ENCODE peak calls at places on chromosomes 12 and 14, in four cellular contexts. R is osteocyte, P is GM10248, M is pancreas. A is an unnamed sample.
A peak's percentile ranks its signal among the peaks of the same experiment; 100 is the strongest.

GRCh38 chr12:269216-269615 is 6.6 kb upstream of the SLC6A13 start:
- DNase-seq in R (no peak), P (no peak), M (no peak), A (no peak)

GRCh38 chr12:106139422-106140141 is 828 bp upstream of the NUAK1 start:
- DNase-seq in R (peak; percentile 94), P (peak; percentile 23), M (peak; percentile 87), A (no peak)

GRCh38 chr12:26068503-26068902 is 56.3 kb downstream of the BHLHE41 start:
- DNase-seq in R (no peak), P (no peak), M (no peak), A (no peak)

GRCh38 chr14:91202234-91202974 is 42.1 kb downstream of the GPR68 start:
- DNase-seq in R (no peak), P (no peak), M (no peak), A (no peak)

GRCh38 chr12:52884526-52885293 is 20.2 kb downstream of the KRT8 start:
- DNase-seq in R (peak; percentile 91), P (peak; percentile 83), M (peak; percentile 80), A (no peak)

GRCh38 chr12:130677957-130678558 is 38.0 kb downstream of the RIMBP2 start:
- DNase-seq in R (no peak), P (no peak), M (no peak), A (no peak)

GRCh38 chr12:21828111-21828775 is 53.7 kb upstream of the KCNJ8 start:
- DNase-seq in R (no peak), P (no peak), M (no peak), A (no peak)

GRCh38 chr14:20489093-20489994 is 16.0 kb upstream of the RNASE10 start:
- DNase-seq in R (no peak), P (peak; percentile 29), M (no peak), A (no peak)

GRCh38 chr14:74941676-74942097 is 13.7 kb downstream of the PGF start:
- DNase-seq in R (no peak), P (peak; percentile 79), M (no peak), A (no peak)

GRCh38 chr12:77104281-77104680 is 38.9 kb upstream of the E2F7 start:
- DNase-seq in R (no peak), P (no peak), M (no peak), A (no peak)

GRCh38 chr12:65830305-65830704 is 6.0 kb downstream of the HMGA2 start:
- DNase-seq in R (no peak), P (no peak), M (no peak), A (no peak)

GRCh38 chr12:127125607-127126259 is 1141.2 kb upstream of the TMEM132C start:
- DNase-seq in R (no peak), P (no peak), M (no peak), A (peak; percentile 41)

GRCh38 chr12:56723889-56724659 is 1.0 kb downstream of the NACA start:
- DNase-seq in R (peak; percentile 57), P (no peak), M (peak; percentile 56), A (peak; percentile 31)

GRCh38 chr14:74505831-74506230 is 12.3 kb downstream of the ISCA2 start:
- DNase-seq in R (peak; percentile 60), P (no peak), M (no peak), A (no peak)

GRCh38 chr12:93009533-93009932 is 80.4 kb upstream of the EEA1 start:
- DNase-seq in R (no peak), P (peak; percentile 28), M (no peak), A (no peak)

GRCh38 chr14:75523771-75524171 is 1.5 kb downstream of the BATF start:
- DNase-seq in R (no peak), P (no peak), M (no peak), A (no peak)

GRCh38 chr12:3042826-3043225 is 34.4 kb upstream of the TSPAN9 start:
- DNase-seq in R (no peak), P (no peak), M (no peak), A (no peak)

GRCh38 chr12:45281994-45282393 is 66.1 kb downstream of the ANO6 start:
- DNase-seq in R (no peak), P (no peak), M (no peak), A (no peak)

GRCh38 chr12:45285717-45286116 is 69.8 kb downstream of the ANO6 start:
- DNase-seq in R (no peak), P (no peak), M (no peak), A (no peak)

GRCh38 chr12:45282411-45282810 is 66.5 kb downstream of the ANO6 start:
- DNase-seq in R (no peak), P (no peak), M (no peak), A (no peak)

GRCh38 chr12:45286621-45287020 is 70.7 kb downstream of the ANO6 start:
- DNase-seq in R (no peak), P (no peak), M (no peak), A (no peak)

DNA sequence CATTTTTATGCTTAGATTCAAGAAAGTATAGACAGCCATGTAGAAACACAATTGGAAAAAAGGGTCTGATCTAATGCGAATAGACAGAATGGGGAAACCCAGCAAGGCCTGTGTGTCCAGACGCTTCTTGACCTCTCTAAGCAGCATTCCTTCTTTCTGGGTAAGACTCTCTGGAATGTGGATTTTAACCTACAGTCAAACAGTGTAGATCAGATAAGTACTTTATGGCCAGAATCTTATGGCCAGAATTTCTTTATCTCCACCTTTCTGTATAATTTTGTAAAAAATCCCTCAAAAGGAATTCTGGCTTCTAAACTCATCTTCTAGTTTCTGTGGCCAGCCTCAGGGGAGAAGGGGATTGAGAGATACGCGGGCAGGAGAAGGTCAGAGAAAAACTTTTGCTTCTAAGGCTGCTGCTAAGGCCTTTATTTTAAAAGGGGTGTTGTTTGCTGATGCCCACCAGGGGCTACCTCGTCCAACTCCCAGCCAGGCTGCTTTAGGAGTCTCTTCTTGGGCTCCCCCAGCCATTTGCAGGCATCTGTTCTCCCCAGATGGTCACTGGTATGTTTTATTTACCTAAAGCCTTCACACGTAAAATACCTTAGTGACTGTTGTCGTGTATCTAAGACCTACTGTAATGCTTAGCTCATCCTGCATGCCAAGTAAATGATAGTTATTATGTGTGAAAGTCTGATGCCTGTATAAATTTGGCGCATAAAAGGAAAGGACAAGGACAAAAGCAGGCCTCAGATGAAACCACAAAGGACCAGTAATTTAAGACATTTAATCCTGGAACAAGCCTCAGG is 68.4 kb downstream of the ANO6 start:
- DNase-seq in R (no peak), P (no peak), M (no peak), A (peak; percentile 55)
- TF ChIP-seq CTCF in R (peak; percentile 36), P (no peak), M (no peak), A (peak; percentile 42)

GRCh38 chr14:37816743-37817295 is 221.4 kb downstream of the TTC6 start:
- DNase-seq in R (no peak), P (no peak), M (no peak), A (no peak)

GRCh38 chr14:37810094-37810801 is 214.8 kb downstream of the TTC6 start:
- DNase-seq in R (no peak), P (no peak), M (no peak), A (no peak)

GRCh38 chr14:37813746-37814145 is 218.3 kb downstream of the TTC6 start:
- DNase-seq in R (no peak), P (no peak), M (no peak), A (no peak)

GRCh38 chr14:37819155-37820015 is 224.0 kb downstream of the TTC6 start:
- DNase-seq in R (no peak), P (no peak), M (no peak), A (peak; percentile 16)

GRCh38 chr14:37816135-37816534 is 220.7 kb downstream of the TTC6 start:
- DNase-seq in R (no peak), P (no peak), M (no peak), A (no peak)
- TF ChIP-seq CTCF in R (no peak), P (no peak), M (no peak), A (no peak)

GRCh38 chr12:120455302-120455701 is 9.1 kb downstream of the GATC start:
- DNase-seq in R (no peak), P (no peak), M (peak; percentile 87), A (no peak)

GRCh38 chr12:120460157-120460556 is 9.4 kb downstream of the SRSF9 start:
- DNase-seq in R (no peak), P (no peak), M (no peak), A (no peak)

GRCh38 chr12:120453060-120453761 is 7.0 kb downstream of the GATC start:
- DNase-seq in R (no peak), P (no peak), M (no peak), A (no peak)

GRCh38 chr12:120453977-120454376 is 7.7 kb downstream of the GATC start:
- DNase-seq in R (no peak), P (peak; percentile 50), M (no peak), A (no peak)

DNA sequence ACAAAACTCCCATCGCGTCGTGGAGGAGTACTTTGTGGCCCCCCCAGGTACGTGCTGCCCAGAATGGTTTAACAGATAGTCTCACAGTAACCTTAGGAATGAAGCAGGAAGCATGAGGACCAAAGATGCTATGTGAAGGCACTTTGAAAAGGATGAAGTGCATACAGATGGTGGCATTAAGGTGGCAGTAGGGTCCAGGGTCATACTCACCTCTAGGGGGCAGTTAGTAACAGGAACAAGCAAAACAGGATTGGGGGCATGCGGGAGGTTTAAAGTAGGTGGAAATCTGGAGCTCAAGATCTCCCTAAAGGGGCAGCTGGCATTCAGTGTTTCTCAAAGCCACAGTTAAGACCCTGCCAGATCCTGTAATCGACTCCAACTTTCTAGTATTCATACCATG is 10.9 kb downstream of the GATC start:
- DNase-seq in R (no peak), P (no peak), M (no peak), A (no peak)
- TF ChIP-seq CTCF in R (peak; percentile 26), P (peak; percentile 22), M (no peak), A (peak; percentile 45)

GRCh38 chr14:104863923-104864266 is 1.2 kb upstream of the CEP170B start:
- DNase-seq in R (no peak), P (no peak), M (no peak), A (no peak)
- TF ChIP-seq CTCF in R (no peak), P (no peak), M (no peak), A (no peak)

DNA sequence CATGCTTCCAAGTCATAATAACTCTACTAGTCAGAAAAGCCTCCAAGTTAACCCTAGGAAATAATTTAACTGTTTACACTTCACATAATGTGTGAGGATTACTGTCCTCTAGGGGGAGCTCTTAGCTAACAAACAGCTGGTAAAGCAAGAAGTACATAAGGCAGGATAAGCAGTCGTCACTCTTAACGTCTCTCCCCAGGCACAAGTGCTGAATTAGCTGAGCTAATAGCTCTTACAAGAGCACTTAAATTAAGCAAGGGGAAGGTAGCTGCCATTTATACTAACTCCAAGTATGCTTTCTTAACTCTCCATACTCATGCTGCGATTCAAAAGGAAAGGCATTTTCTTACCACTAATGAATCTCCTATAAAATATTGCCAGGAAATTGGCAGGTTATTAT is 79.3 kb upstream of the TSPAN11 start:
- DNase-seq in R (no peak), P (no peak), M (no peak), A (no peak)
- TF ChIP-seq CTCF in R (peak; percentile 86), P (peak; percentile 64), M (peak; percentile 12), A (peak; percentile 65)

GRCh38 chr12:45890276-45890675 is 100.1 kb downstream of the SCAF11 start:
- DNase-seq in R (no peak), P (no peak), M (no peak), A (no peak)
- TF ChIP-seq CTCF in R (peak; percentile 20), P (no peak), M (no peak), A (no peak)